ENCODE peak calls at places on chromosome 2, in four cellular contexts. C is upper lobe of right lung, Q is kidney tubule cell, B is NCI-H2081. D is an unnamed sample.

GRCh38 chr2:191436368-191437055 is 191.3 kb downstream of the MYO1B start:
- DNase-seq in C (no peak), Q (no peak), B (no peak), D (no peak)

GRCh38 chr2:13662055-13662454 is 945.3 kb downstream of the TRIB2 start:
- DNase-seq in C (no peak), Q (no peak), B (no peak), D (no peak)

GRCh38 chr2:200901459-200902072 is 12.4 kb downstream of the NIF3L1 start:
- DNase-seq in C (no peak), Q (peak; percentile 91), B (peak; percentile 81), D (no peak)

GRCh38 chr2:111626037-111626861 is 257.7 kb downstream of the ANAPC1 start:
- DNase-seq in C (no peak), Q (no peak), B (no peak), D (no peak)

GRCh38 chr2:22355816-22356433 is 1029.1 kb upstream of the KLHL29 start:
- DNase-seq in C (no peak), Q (peak; percentile 25), B (peak; percentile 17), D (no peak)

GRCh38 chr2:153478289-153479261 is at the start of gene RPRM:
- DNase-seq in C (peak; percentile 90), Q (peak; percentile 74), B (peak; percentile 93), D (peak; percentile 90)

GRCh38 chr2:219122197-219122965 is 38.2 kb downstream of the NHEJ1 start:
- DNase-seq in C (no peak), Q (peak; percentile 29), B (no peak), D (no peak)

GRCh38 chr2:196914867-196915465 is 11.5 kb downstream of the PGAP1 start:
- DNase-seq in C (no peak), Q (no peak), B (no peak), D (no peak)

GRCh38 chr2:236819275-236820002 is 249.8 kb downstream of the ACKR3 start:
- DNase-seq in C (no peak), Q (no peak), B (no peak), D (no peak)

GRCh38 chr2:52880872-52881271 is 886.7 kb upstream of the CHAC2 start:
- DNase-seq in C (no peak), Q (no peak), B (no peak), D (no peak)

GRCh38 chr2:195411219-195411687 is 245.8 kb upstream of the SLC39A10 start:
- DNase-seq in C (no peak), Q (no peak), B (no peak), D (no peak)

D was measured in spleen.